ENCODE peak calls at places on chromosomes 16 and 17, in nine cellular contexts. One of them, this sample, is unnamed.

GRCh38 chr16:57383276-57384247 is 11.3 kb downstream of the CX3CL1 start:
- DNase-seq in bronchial epithelial cell: no peak
- DNase-seq in body of pancreas: no peak
- DNase-seq in prostate gland: peak; percentile 23
- DNase-seq in right atrium auricular region: no peak
- DNase-seq in ascending aorta: peak; percentile 77
- DNase-seq in colonic mucosa: peak; percentile 54
- DNase-seq in choroid plexus epithelial cell: peak; percentile 39
- DNase-seq in lung: no peak
- DNase-seq in this sample: peak; percentile 60

GRCh38 chr16:79519448-79519847 is 81.1 kb downstream of the MAF start:
- DNase-seq in bronchial epithelial cell: no peak
- DNase-seq in prostate gland: no peak
- DNase-seq in body of pancreas: peak; percentile 15
- DNase-seq in colonic mucosa: no peak
- DNase-seq in lung: no peak
- DNase-seq in ascending aorta: no peak
- DNase-seq in right atrium auricular region: no peak
- DNase-seq in choroid plexus epithelial cell: no peak
- DNase-seq in this sample: no peak

GRCh38 chr16:81511371-81511770 is 66.8 kb downstream of the CMIP start:
- DNase-seq in right atrium auricular region: no peak
- DNase-seq in lung: no peak
- DNase-seq in prostate gland: no peak
- DNase-seq in colonic mucosa: no peak
- DNase-seq in bronchial epithelial cell: peak; percentile 89
- DNase-seq in choroid plexus epithelial cell: peak; percentile 81
- DNase-seq in ascending aorta: no peak
- DNase-seq in body of pancreas: no peak
- DNase-seq in this sample: peak; percentile 64

GRCh38 chr16:74709477-74709877 is 8.8 kb upstream of the MLKL start:
- DNase-seq in right atrium auricular region: peak; percentile 82
- DNase-seq in choroid plexus epithelial cell: peak; percentile 86
- DNase-seq in ascending aorta: peak; percentile 81
- DNase-seq in colonic mucosa: peak; percentile 87
- DNase-seq in body of pancreas: peak; percentile 85
- DNase-seq in lung: peak; percentile 82
- DNase-seq in prostate gland: peak; percentile 73
- DNase-seq in bronchial epithelial cell: peak; percentile 75
- DNase-seq in this sample: peak; percentile 78

GRCh38 chr16:31488630-31489564 is 6.0 kb downstream of the SLC5A2 start:
- DNase-seq in bronchial epithelial cell: no peak
- DNase-seq in lung: no peak
- DNase-seq in colonic mucosa: no peak
- DNase-seq in body of pancreas: no peak
- DNase-seq in right atrium auricular region: no peak
- DNase-seq in choroid plexus epithelial cell: peak; percentile 28
- DNase-seq in prostate gland: no peak
- DNase-seq in ascending aorta: no peak
- DNase-seq in this sample: no peak

GRCh38 chr16:84084570-84085270 is 32.0 kb downstream of the MBTPS1 start:
- DNase-seq in ascending aorta: no peak
- DNase-seq in lung: peak; percentile 65
- DNase-seq in bronchial epithelial cell: peak; percentile 70
- DNase-seq in choroid plexus epithelial cell: peak; percentile 83
- DNase-seq in right atrium auricular region: no peak
- DNase-seq in body of pancreas: peak; percentile 72
- DNase-seq in prostate gland: peak; percentile 74
- DNase-seq in colonic mucosa: peak; percentile 74
- DNase-seq in this sample: peak; percentile 59

GRCh38 chr17:19237389-19238166 is 412 bp downstream of the EPN2 start:
- DNase-seq in bronchial epithelial cell: peak; percentile 22
- DNase-seq in body of pancreas: peak; percentile 48
- DNase-seq in choroid plexus epithelial cell: no peak
- DNase-seq in right atrium auricular region: no peak
- DNase-seq in colonic mucosa: peak; percentile 47
- DNase-seq in prostate gland: peak; percentile 33
- DNase-seq in lung: peak; percentile 33
- DNase-seq in ascending aorta: no peak
- DNase-seq in this sample: no peak

GRCh38 chr17:50981279-50981678 is 115.1 kb upstream of the TOB1 start:
- DNase-seq in bronchial epithelial cell: no peak
- DNase-seq in right atrium auricular region: no peak
- DNase-seq in lung: no peak
- DNase-seq in prostate gland: no peak
- DNase-seq in ascending aorta: no peak
- DNase-seq in body of pancreas: no peak
- DNase-seq in colonic mucosa: no peak
- DNase-seq in choroid plexus epithelial cell: no peak
- DNase-seq in this sample: no peak

GRCh38 chr16:57107324-57107922 is 15.0 kb downstream of the CPNE2 start:
- DNase-seq in ascending aorta: no peak
- DNase-seq in right atrium auricular region: no peak
- DNase-seq in colonic mucosa: no peak
- DNase-seq in prostate gland: no peak
- DNase-seq in body of pancreas: no peak
- DNase-seq in choroid plexus epithelial cell: no peak
- DNase-seq in bronchial epithelial cell: no peak
- DNase-seq in lung: no peak
- DNase-seq in this sample: peak; percentile 11

GRCh38 chr17:40516581-40517285 is 15.3 kb upstream of the TNS4 start:
- DNase-seq in choroid plexus epithelial cell: no peak
- DNase-seq in body of pancreas: no peak
- DNase-seq in lung: no peak
- DNase-seq in colonic mucosa: peak; percentile 67
- DNase-seq in ascending aorta: peak; percentile 31
- DNase-seq in right atrium auricular region: no peak
- DNase-seq in prostate gland: no peak
- DNase-seq in bronchial epithelial cell: peak; percentile 74
- DNase-seq in this sample: no peak

GRCh38 chr17:27478901-27479531 is 22.8 kb downstream of the KSR1 start:
- DNase-seq in right atrium auricular region: no peak
- DNase-seq in ascending aorta: no peak
- DNase-seq in colonic mucosa: no peak
- DNase-seq in prostate gland: no peak
- DNase-seq in bronchial epithelial cell: no peak
- DNase-seq in body of pancreas: no peak
- DNase-seq in lung: no peak
- DNase-seq in choroid plexus epithelial cell: no peak
- DNase-seq in this sample: no peak

GRCh38 chr17:15377608-15378007 is 36.2 kb upstream of the TEKT3 start:
- DNase-seq in body of pancreas: peak; percentile 24
- DNase-seq in colonic mucosa: no peak
- DNase-seq in right atrium auricular region: no peak
- DNase-seq in lung: no peak
- DNase-seq in choroid plexus epithelial cell: peak; percentile 58
- DNase-seq in ascending aorta: no peak
- DNase-seq in bronchial epithelial cell: no peak
- DNase-seq in prostate gland: no peak
- DNase-seq in this sample: peak; percentile 78

GRCh38 chr17:48575673-48576478 is 2.3 kb downstream of the HOXB4 start:
- DNase-seq in lung: no peak
- DNase-seq in choroid plexus epithelial cell: no peak
- DNase-seq in bronchial epithelial cell: no peak
- DNase-seq in ascending aorta: no peak
- DNase-seq in body of pancreas: no peak
- DNase-seq in prostate gland: no peak
- DNase-seq in colonic mucosa: no peak
- DNase-seq in right atrium auricular region: no peak
- DNase-seq in this sample: peak; percentile 70
- H3K4me3 ChIP-seq in lung: no peak overlapping the region
- H3K4me3 ChIP-seq in choroid plexus epithelial cell: no peak overlapping the region
- H3K4me3 ChIP-seq in bronchial epithelial cell: no peak overlapping the region
- H3K4me3 ChIP-seq in ascending aorta: peak overlapping the region; percentile 77
- H3K4me3 ChIP-seq in body of pancreas: no peak overlapping the region
- H3K4me3 ChIP-seq in prostate gland: no peak overlapping the region
- H3K4me3 ChIP-seq in colonic mucosa: peak overlapping the region; percentile 35
- H3K4me3 ChIP-seq in right atrium auricular region: no peak overlapping the region
- H3K4me3 ChIP-seq in this sample: peak overlapping the region; percentile 56

DNA sequence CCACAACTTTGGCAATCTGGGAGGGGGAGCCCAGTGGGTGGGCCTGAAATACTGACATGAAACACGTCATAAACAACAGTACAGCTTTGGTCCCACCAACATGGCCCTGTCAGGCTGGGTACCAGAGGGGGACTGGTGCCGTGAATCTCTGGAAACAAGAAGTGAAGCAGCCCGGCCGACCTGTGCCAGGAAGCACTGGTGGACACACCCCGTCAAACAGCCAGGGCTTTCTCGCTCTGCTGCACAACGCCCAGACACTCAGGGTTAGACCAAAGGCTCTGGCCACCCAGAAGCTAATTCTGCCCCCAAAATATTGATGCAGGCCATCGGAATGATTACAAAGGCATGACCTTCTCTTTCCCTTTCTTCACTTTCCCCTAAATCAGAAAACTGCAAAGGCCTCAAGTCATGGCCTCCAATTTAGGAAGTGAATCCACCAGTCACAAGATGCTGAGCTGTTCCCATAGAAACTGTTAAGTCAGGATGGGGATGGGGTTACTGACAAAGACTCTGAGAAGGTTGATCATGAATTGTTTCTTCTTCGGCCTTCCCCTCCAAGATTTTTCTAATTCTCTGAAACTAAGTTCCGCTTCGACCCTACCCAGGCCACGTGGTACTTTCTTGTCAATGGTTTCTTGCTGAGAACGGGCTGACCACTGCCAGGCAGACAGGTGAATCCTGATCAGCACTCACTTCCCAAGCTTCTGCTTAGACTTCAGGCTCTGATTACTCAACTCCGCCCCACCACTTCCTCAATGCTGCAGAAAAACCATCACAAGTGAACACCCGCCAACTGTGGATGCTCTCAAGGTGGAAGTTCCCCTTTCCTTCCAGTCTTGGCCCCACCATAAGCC is 6.7 kb downstream of the PITPNA start:
- DNase-seq in body of pancreas: no peak
- DNase-seq in right atrium auricular region: no peak
- DNase-seq in choroid plexus epithelial cell: no peak
- DNase-seq in colonic mucosa: peak; percentile 63
- DNase-seq in lung: peak; percentile 60
- DNase-seq in ascending aorta: no peak
- DNase-seq in prostate gland: no peak
- DNase-seq in bronchial epithelial cell: no peak
- DNase-seq in this sample: no peak
- TF ChIP-seq CTCF in body of pancreas: no peak
- TF ChIP-seq CTCF in right atrium auricular region: no peak
- TF ChIP-seq CTCF in choroid plexus epithelial cell: no peak
- TF ChIP-seq CTCF in colonic mucosa: no peak
- TF ChIP-seq CTCF in lung: no peak
- TF ChIP-seq CTCF in ascending aorta: no peak
- TF ChIP-seq CTCF in prostate gland: no peak
- TF ChIP-seq CTCF in bronchial epithelial cell: no peak
- TF ChIP-seq CTCF in this sample: no peak

GRCh38 chr17:72683506-72684404 is 408.7 kb downstream of the SLC39A11 start:
- DNase-seq in right atrium auricular region: no peak
- DNase-seq in choroid plexus epithelial cell: peak; percentile 96
- DNase-seq in colonic mucosa: peak; percentile 59
- DNase-seq in bronchial epithelial cell: peak; percentile 97
- DNase-seq in prostate gland: peak; percentile 77
- DNase-seq in ascending aorta: no peak
- DNase-seq in body of pancreas: peak; percentile 17
- DNase-seq in lung: peak; percentile 51
- DNase-seq in this sample: peak; percentile 95
- H3K4me3 ChIP-seq in right atrium auricular region: no peak overlapping the region
- H3K4me3 ChIP-seq in choroid plexus epithelial cell: no peak overlapping the region
- H3K4me3 ChIP-seq in colonic mucosa: no peak overlapping the region
- H3K4me3 ChIP-seq in bronchial epithelial cell: no peak overlapping the region
- H3K4me3 ChIP-seq in prostate gland: no peak overlapping the region
- H3K4me3 ChIP-seq in ascending aorta: no peak overlapping the region
- H3K4me3 ChIP-seq in body of pancreas: no peak overlapping the region
- H3K4me3 ChIP-seq in lung: no peak overlapping the region
- H3K4me3 ChIP-seq in this sample: no peak overlapping the region

DNA sequence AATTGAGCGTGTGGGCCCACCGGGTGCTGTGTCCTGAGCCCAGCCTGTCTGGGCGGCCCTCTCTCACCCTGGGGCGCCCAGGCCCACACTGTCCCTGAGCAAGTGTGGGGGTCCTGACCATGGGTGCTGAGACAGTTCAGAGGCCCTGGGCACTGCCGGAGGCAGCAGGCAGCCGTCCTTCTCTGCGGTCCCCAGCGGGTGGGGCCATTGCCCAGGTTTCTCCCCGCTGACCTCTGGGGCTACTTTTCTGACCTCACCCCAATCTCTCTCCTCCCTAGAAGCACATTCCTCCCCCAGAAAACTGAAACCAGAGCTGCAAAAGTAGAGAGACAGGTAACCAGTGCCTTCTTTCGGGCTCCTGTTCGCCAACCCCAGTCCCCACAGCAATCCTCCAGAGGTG is 36.0 kb upstream of the PVALEF start:
- DNase-seq in body of pancreas: no peak
- DNase-seq in lung: no peak
- DNase-seq in prostate gland: no peak
- DNase-seq in colonic mucosa: no peak
- DNase-seq in ascending aorta: no peak
- DNase-seq in right atrium auricular region: no peak
- DNase-seq in choroid plexus epithelial cell: no peak
- DNase-seq in bronchial epithelial cell: no peak
- DNase-seq in this sample: no peak
- TF ChIP-seq CTCF in body of pancreas: no peak
- TF ChIP-seq CTCF in lung: no peak
- TF ChIP-seq CTCF in prostate gland: no peak
- TF ChIP-seq CTCF in colonic mucosa: no peak
- TF ChIP-seq CTCF in ascending aorta: no peak
- TF ChIP-seq CTCF in right atrium auricular region: no peak
- TF ChIP-seq CTCF in choroid plexus epithelial cell: peak; percentile 19
- TF ChIP-seq CTCF in bronchial epithelial cell: no peak
- TF ChIP-seq CTCF in this sample: no peak